ENCODE peak calls at places on chromosomes 6 and 20, in nine cellular contexts. D is ovary, M is body of pancreas, O is sigmoid colon, X is heart left ventricle, P is stomach, Q is HCT116, J is Peyer's patch, R is HepG2. H is an unnamed sample.

GRCh38 chr6:161453558-161453957 is 179.7 kb upstream of the AGPAT4 start:
- DNase-seq in D (no peak), M (no peak), O (no peak), X (no peak), P (no peak), Q (no peak), J (no peak), R (no peak), H (no peak)

GRCh38 chr20:10490706-10491105 is 55.6 kb downstream of the SLX4IP start:
- DNase-seq in D (no peak), M (no peak), O (no peak), X (no peak), P (no peak), Q (no peak), J (no peak), R (no peak), H (no peak)

GRCh38 chr20:7220755-7221154 is 453.3 kb downstream of the BMP2 start:
- DNase-seq in D (no peak), M (no peak), O (no peak), X (no peak), P (no peak), Q (no peak), J (no peak), R (no peak), H (no peak)

GRCh38 chr6:169452117-169452868 is 198.6 kb upstream of the THBS2 start:
- DNase-seq in D (peak; percentile 92), M (peak; percentile 33), O (peak; percentile 94), X (peak; percentile 79), P (peak; percentile 79), Q (peak; percentile 45), J (no peak), R (no peak), H (peak; percentile 81)

GRCh38 chr6:30154709-30155521 is 6.1 kb downstream of the TRIM10 start:
- DNase-seq in D (no peak), M (no peak), O (no peak), X (no peak), P (no peak), Q (no peak), J (peak; percentile 62), R (peak; percentile 82), H (no peak)

GRCh38 chr6:53704700-53705099 is 39.1 kb upstream of the KLHL31 start:
- DNase-seq in D (no peak), M (no peak), O (no peak), X (no peak), P (no peak), Q (no peak), J (no peak), R (no peak), H (no peak)

GRCh38 chr6:165847407-165848098 is 184.5 kb upstream of the PDE10A start:
- DNase-seq in D (peak; percentile 58), M (no peak), O (no peak), X (peak; percentile 48), P (peak; percentile 60), Q (no peak), J (no peak), R (no peak), H (no peak)

GRCh38 chr6:25290306-25291060 is 11.3 kb downstream of the CARMIL1 start:
- DNase-seq in D (no peak), M (no peak), O (no peak), X (no peak), P (no peak), Q (no peak), J (no peak), R (no peak), H (peak; percentile 61)

GRCh38 chr6:20691185-20691584 is 156.9 kb downstream of the CDKAL1 start:
- DNase-seq in D (no peak), M (peak; percentile 35), O (no peak), X (no peak), P (no peak), Q (no peak), J (no peak), R (no peak), H (no peak)

GRCh38 chr6:40308533-40309306 is 278.4 kb downstream of the LRFN2 start:
- DNase-seq in D (peak; percentile 54), M (peak; percentile 79), O (no peak), X (no peak), P (peak; percentile 67), Q (peak; percentile 13), J (peak; percentile 60), R (peak; percentile 56), H (peak; percentile 67)

GRCh38 chr6:7471171-7471570 is 70.3 kb upstream of the DSP start:
- DNase-seq in D (no peak), M (no peak), O (no peak), X (no peak), P (no peak), Q (no peak), J (no peak), R (no peak), H (no peak)

GRCh38 chr6:125787791-125788190 is 3.0 kb upstream of the NCOA7 start:
- DNase-seq in D (no peak), M (peak; percentile 41), O (no peak), X (no peak), P (peak; percentile 37), Q (no peak), J (no peak), R (no peak), H (no peak)

GRCh38 chr6:5302220-5302946 is 41.1 kb downstream of the FARS2 start:
- DNase-seq in D (peak; percentile 22), M (no peak), O (no peak), X (no peak), P (no peak), Q (no peak), J (no peak), R (no peak), H (peak; percentile 80)

GRCh38 chr20:15768370-15768741 is 804.9 kb downstream of the KIF16B start:
- DNase-seq in D (no peak), M (no peak), O (no peak), X (no peak), P (no peak), Q (no peak), J (no peak), R (no peak), H (no peak)

GRCh38 chr6:158567871-158568401 is 8.0 kb downstream of the TMEM181 start:
- DNase-seq in D (no peak), M (no peak), O (no peak), X (no peak), P (no peak), Q (no peak), J (no peak), R (no peak), H (no peak)

GRCh38 chr6:46507426-46507825 is 16.2 kb upstream of the RCAN2 start:
- DNase-seq in D (no peak), M (no peak), O (no peak), X (no peak), P (no peak), Q (no peak), J (no peak), R (no peak), H (no peak)

GRCh38 chr20:6123650-6124014 is 802 bp upstream of the FERMT1 start:
- DNase-seq in D (no peak), M (no peak), O (no peak), X (no peak), P (no peak), Q (no peak), J (no peak), R (peak; percentile 85), H (no peak)

GRCh38 chr6:142883011-142883410 is 62.0 kb downstream of the HIVEP2 start:
- DNase-seq in D (no peak), M (no peak), O (no peak), X (no peak), P (no peak), Q (no peak), J (no peak), R (no peak), H (no peak)

GRCh38 chr20:50308166-50308512 is 117.5 kb downstream of the CEBPB start:
- DNase-seq in D (no peak), M (no peak), O (peak; percentile 36), X (no peak), P (no peak), Q (no peak), J (no peak), R (no peak), H (no peak)

GRCh38 chr20:31494131-31494530 is 19.0 kb downstream of the REM1 start:
- DNase-seq in D (no peak), M (peak; percentile 33), O (no peak), X (no peak), P (no peak), Q (peak; percentile 77), J (no peak), R (peak; percentile 81), H (no peak)
- TF ChIP-seq CTCF in D (no peak), M (peak; percentile 26), O (no peak), X (peak; percentile 19), P (no peak), Q (peak; percentile 89), J (peak; percentile 23), R (peak; percentile 63), H (no peak)

DNA sequence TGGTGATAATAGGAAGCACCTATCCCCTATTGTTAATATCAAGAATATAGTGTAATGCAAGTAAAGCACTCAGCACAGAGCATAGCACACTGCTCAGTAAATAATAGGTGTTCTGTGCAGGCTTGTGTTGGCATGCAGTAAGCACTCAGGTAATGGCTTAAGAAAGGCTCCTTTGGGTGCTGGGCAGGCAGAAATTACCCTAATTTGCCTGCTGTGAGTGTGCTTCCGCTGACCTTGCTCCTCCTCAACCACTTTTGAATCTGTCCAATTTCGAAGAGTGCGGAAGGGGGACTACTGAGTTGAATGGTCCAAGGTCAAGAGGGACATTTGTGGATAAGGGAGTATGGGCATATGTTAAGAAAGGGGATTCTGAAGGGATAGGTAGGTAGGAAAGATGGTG is 15.4 kb downstream of the SRSF3 start:
- DNase-seq in D (peak; percentile 5), M (no peak), O (peak; percentile 30), X (no peak), P (no peak), Q (no peak), J (no peak), R (no peak), H (no peak)
- TF ChIP-seq POLR2A in D (no peak), M (no peak), O (no peak), X (no peak), P (no peak), Q (no peak), J (no peak), R (peak; percentile 34), H (no peak)

DNA sequence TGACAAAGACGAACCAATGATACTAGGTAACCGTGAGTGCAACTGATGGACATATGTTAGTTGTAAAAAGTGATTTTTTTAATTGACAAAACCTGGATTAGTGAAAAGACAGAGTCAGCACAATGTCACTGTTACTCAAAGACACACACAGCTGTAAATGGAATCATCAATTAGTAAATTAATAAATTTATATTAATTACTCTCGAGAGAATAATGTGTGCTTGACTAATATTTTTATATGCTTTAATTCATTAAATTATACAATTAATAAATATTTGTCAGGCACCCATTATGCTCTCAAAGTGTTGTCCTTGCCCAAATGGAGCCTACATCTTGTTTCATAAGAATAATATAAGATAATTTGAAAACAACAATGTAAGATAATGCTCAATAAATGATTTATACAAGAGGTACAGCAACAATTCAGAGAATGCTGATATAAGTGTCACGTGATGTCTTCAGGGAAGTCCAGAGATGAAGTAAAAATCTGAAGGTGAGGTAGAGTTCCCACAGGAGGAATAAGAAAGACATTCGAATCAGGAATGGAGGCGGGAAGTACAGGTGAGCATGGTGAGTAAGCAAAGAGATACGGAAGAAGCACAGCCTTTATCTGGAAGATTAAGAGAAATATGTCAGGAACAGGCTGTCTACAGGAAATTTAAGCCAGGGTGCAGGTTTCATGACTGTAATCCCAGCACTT is 166.0 kb upstream of the MARCKS start:
- DNase-seq in D (no peak), M (no peak), O (no peak), X (no peak), P (no peak), Q (no peak), J (no peak), R (no peak), H (no peak)
- H3K27ac ChIP-seq in D (no peak overlapping the region), M (no peak overlapping the region), O (no peak overlapping the region), X (no peak overlapping the region), P (peak overlapping the region; percentile 25), Q (no peak overlapping the region), J (no peak overlapping the region), R (no peak overlapping the region), H (no peak overlapping the region)

GRCh38 chr6:119243037-119243436 is 106.5 kb downstream of the MAN1A1 start:
- DNase-seq in D (no peak), M (no peak), O (no peak), X (no peak), P (no peak), Q (no peak), J (no peak), R (no peak), H (no peak)
- TF ChIP-seq CTCF in D (no peak), M (no peak), O (no peak), X (no peak), P (no peak), Q (no peak), J (no peak), R (no peak), H (no peak)